ENCODE peak calls at places on chromosome 12, in six cellular contexts. D is IMR-90, V is HepG2, N is A549, X is WTC11, L is GM12878. W is an unnamed sample.

GRCh38 chr12:95424271-95424994 is 49.5 kb upstream of the METAP2 start:
- DNase-seq in D (no peak), V (no peak), N (no peak), X (no peak), L (no peak), W (no peak)

GRCh38 chr12:93847517-93848452 is 170.6 kb downstream of the CRADD start:
- DNase-seq in D (no peak), V (no peak), N (no peak), X (no peak), L (peak; percentile 82), W (no peak)

GRCh38 chr12:119308743-119309456 is 25.6 kb upstream of the CCDC60 start:
- DNase-seq in D (no peak), V (no peak), N (no peak), X (peak; percentile 22), L (no peak), W (no peak)

GRCh38 chr12:27163048-27163715 is 80.8 kb upstream of the C12orf71 start:
- DNase-seq in D (peak; percentile 69), V (no peak), N (no peak), X (peak; percentile 16), L (no peak), W (no peak)

GRCh38 chr12:91778938-91779400 is 366.7 kb downstream of the BTG1 start:
- DNase-seq in D (peak; percentile 88), V (peak; percentile 29), N (peak; percentile 96), X (no peak), L (peak; percentile 93), W (no peak)

GRCh38 chr12:460301-461230 is 827 bp downstream of the B4GALNT3 start:
- DNase-seq in D (no peak), V (no peak), N (no peak), X (peak; percentile 21), L (no peak), W (peak; percentile 82)

GRCh38 chr12:7951671-7952070 is 15.7 kb upstream of the SLC2A3 start:
- DNase-seq in D (no peak), V (no peak), N (no peak), X (no peak), L (no peak), W (no peak)

GRCh38 chr12:99277566-99277965 is 370.0 kb upstream of the GARIN6 start:
- DNase-seq in D (no peak), V (no peak), N (no peak), X (no peak), L (no peak), W (no peak)

GRCh38 chr12:56029166-56029519 is 8.3 kb downstream of the IKZF4 start:
- DNase-seq in D (peak; percentile 67), V (no peak), N (no peak), X (no peak), L (no peak), W (no peak)

GRCh38 chr12:53989227-53990113 is 4.5 kb downstream of the HOXC10 start:
- DNase-seq in D (peak; percentile 45), V (peak; percentile 56), N (peak; percentile 77), X (no peak), L (peak; percentile 34), W (no peak)

GRCh38 chr12:76586764-76587395 is 27.3 kb upstream of the OSBPL8 start:
- DNase-seq in D (peak; percentile 67), V (peak; percentile 28), N (peak; percentile 57), X (no peak), L (no peak), W (peak; percentile 16)

GRCh38 chr12:124307556-124307825 is 12.6 kb downstream of the RFLNA start:
- DNase-seq in D (no peak), V (no peak), N (no peak), X (no peak), L (no peak), W (no peak)

GRCh38 chr12:92495108-92495507 is 207.7 kb upstream of the PLEKHG7 start:
- DNase-seq in D (no peak), V (no peak), N (no peak), X (no peak), L (no peak), W (no peak)

GRCh38 chr12:129337413-129337812 is 484.1 kb downstream of the GLT1D1 start:
- DNase-seq in D (no peak), V (no peak), N (no peak), X (no peak), L (no peak), W (no peak)

GRCh38 chr12:69570000-69570516 is 15.2 kb upstream of the CCT2 start:
- DNase-seq in D (no peak), V (no peak), N (peak; percentile 79), X (no peak), L (no peak), W (no peak)

DNA sequence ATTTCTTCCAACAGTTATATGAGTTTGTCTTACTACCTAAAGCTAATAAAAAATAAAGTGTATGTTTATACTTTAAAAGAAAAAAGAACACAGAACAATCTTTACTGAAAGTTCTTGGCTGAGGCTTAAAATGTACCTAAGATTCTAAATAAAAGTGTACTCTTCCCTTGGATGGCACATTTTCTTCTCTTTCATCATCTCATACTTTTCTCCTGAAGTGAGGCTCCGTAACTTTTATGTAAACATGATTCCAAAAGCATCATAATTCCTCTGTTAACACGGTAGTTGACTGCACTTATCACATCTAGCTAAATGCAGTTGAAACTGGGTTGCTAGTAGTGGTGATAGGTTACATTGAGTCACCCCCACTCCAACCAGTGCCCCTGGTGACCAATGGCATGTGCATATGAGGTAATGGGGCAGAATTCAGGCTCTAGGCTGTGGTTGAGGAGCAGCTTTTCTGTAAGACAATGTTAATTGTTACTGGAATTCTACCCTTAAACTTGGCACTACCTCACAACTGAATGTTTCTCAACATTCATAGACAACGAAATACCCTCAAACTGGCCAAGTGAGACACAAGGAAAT is 38.4 kb downstream of the WASHC3 start:
- DNase-seq in D (peak; percentile 86), V (no peak), N (no peak), X (no peak), L (no peak), W (no peak)
- TF ChIP-seq USF2 in D (peak; percentile 30), V (no peak), N (no peak), X (no peak), L (no peak), W (no peak)

GRCh38 chr12:9742665-9743064 is 9.8 kb upstream of the CLECL1 start:
- DNase-seq in D (no peak), V (no peak), N (no peak), X (no peak), L (no peak), W (no peak)
- TF ChIP-seq USF2 in D (no peak), V (no peak), N (no peak), X (no peak), L (no peak), W (no peak)

DNA sequence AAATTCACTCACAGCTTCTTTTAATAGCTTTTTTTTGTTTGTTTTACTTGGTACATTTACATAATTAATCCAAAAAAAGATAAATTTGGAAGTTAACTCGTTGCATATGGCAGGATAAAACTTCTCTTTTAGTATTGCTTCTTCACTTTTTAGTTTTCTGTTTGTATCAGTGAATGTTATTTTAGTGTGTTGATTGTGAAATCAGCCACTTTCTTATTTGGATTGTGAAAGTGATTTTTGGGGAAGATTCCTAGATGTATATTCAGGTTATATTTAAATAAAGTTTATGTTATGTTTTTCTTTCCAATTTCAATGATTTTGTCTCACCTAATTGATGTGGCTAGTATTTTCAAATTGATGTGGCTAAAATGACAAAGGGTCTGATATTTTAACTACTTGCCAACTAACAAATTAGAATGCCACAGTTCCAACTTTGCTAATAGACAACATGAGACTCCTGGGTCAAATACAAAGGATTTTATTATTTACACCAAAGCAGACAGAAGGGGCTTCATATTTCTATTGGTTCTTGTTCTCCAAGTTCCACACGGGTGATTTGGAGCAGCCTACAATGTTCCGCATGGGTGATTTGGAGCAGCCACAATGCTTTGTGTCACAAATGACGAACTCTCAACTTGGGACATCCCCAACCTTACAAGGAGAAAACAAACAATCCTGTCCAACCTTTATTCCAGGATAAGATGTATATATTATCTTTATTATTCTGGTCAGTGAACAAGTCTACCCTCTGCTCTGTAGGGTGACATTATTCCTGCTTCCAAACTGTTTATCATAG is 694.0 kb upstream of the MGAT4C start:
- DNase-seq in D (no peak), V (no peak), N (no peak), X (no peak), L (no peak), W (no peak)
- TF ChIP-seq USF2 in D (no peak), V (no peak), N (no peak), X (no peak), L (no peak), W (no peak)

GRCh38 chr12:14948672-14949071 is 10.3 kb upstream of the ERP27 start:
- DNase-seq in D (peak; percentile 89), V (no peak), N (peak; percentile 44), X (no peak), L (peak; percentile 90), W (no peak)
- TF ChIP-seq USF2 in D (no peak), V (peak; percentile 19), N (no peak), X (no peak), L (no peak), W (no peak)